ENCODE peak calls at places on chromosome 2, in four cellular contexts. One of them, this sample, is unnamed.

GRCh38 chr2:73952499-73953446 is 26.1 kb downstream of the DGUOK start:
- DNase-seq in cardiac fibroblast: peak
- DNase-seq in hepatocyte: no peak
- DNase-seq in lower lobe of right lung: peak
- DNase-seq in this sample: peak

GRCh38 chr2:223859070-223859469 is 21.7 kb upstream of the AP1S3 start:
- DNase-seq in lower lobe of right lung: no peak
- DNase-seq in hepatocyte: no peak
- DNase-seq in cardiac fibroblast: no peak
- DNase-seq in this sample: no peak

GRCh38 chr2:240294514-240294913 is 140.9 kb upstream of the GPC1 start:
- DNase-seq in hepatocyte: no peak
- DNase-seq in cardiac fibroblast: no peak
- DNase-seq in lower lobe of right lung: no peak
- DNase-seq in this sample: no peak

GRCh38 chr2:84545030-84545429 is 28.7 kb downstream of the DNAH6 start:
- DNase-seq in lower lobe of right lung: no peak
- DNase-seq in hepatocyte: no peak
- DNase-seq in cardiac fibroblast: no peak
- DNase-seq in this sample: no peak

GRCh38 chr2:46352621-46353020 is 55.4 kb downstream of the EPAS1 start:
- DNase-seq in lower lobe of right lung: peak
- DNase-seq in hepatocyte: no peak
- DNase-seq in cardiac fibroblast: peak
- DNase-seq in this sample: no peak

GRCh38 chr2:171771463-171771862 is 84.2 kb downstream of the DYNC1I2 start:
- DNase-seq in cardiac fibroblast: no peak
- DNase-seq in hepatocyte: no peak
- DNase-seq in lower lobe of right lung: no peak
- DNase-seq in this sample: no peak

GRCh38 chr2:1730047-1730937 is 14.0 kb downstream of the PXDN start:
- DNase-seq in cardiac fibroblast: peak
- DNase-seq in hepatocyte: peak
- DNase-seq in lower lobe of right lung: peak
- DNase-seq in this sample: peak

GRCh38 chr2:153408708-153409107 is 69.9 kb downstream of the RPRM start:
- DNase-seq in hepatocyte: no peak
- DNase-seq in lower lobe of right lung: no peak
- DNase-seq in cardiac fibroblast: no peak
- DNase-seq in this sample: no peak

GRCh38 chr2:46097714-46098480 is 199.3 kb upstream of the EPAS1 start:
- DNase-seq in cardiac fibroblast: peak
- DNase-seq in hepatocyte: peak
- DNase-seq in lower lobe of right lung: no peak
- DNase-seq in this sample: peak

GRCh38 chr2:216318470-216318869 is 53.8 kb downstream of the MARCHF4 start:
- DNase-seq in cardiac fibroblast: no peak
- DNase-seq in hepatocyte: no peak
- DNase-seq in lower lobe of right lung: no peak
- DNase-seq in this sample: no peak

GRCh38 chr2:33241581-33241980 is 234.9 kb upstream of the RASGRP3 start:
- DNase-seq in cardiac fibroblast: peak
- DNase-seq in hepatocyte: no peak
- DNase-seq in lower lobe of right lung: no peak
- DNase-seq in this sample: peak

GRCh38 chr2:216971632-216972031 is 111.8 kb upstream of the TNP1 start:
- DNase-seq in cardiac fibroblast: no peak
- DNase-seq in hepatocyte: no peak
- DNase-seq in lower lobe of right lung: no peak
- DNase-seq in this sample: no peak

GRCh38 chr2:237383991-237384671 is 29.8 kb downstream of the COL6A3 start:
- DNase-seq in cardiac fibroblast: peak
- DNase-seq in hepatocyte: peak
- DNase-seq in lower lobe of right lung: no peak
- DNase-seq in this sample: no peak

GRCh38 chr2:86079981-86080911 is 25.4 kb downstream of the POLR1A start:
- DNase-seq in lower lobe of right lung: peak
- DNase-seq in cardiac fibroblast: peak
- DNase-seq in hepatocyte: peak
- DNase-seq in this sample: peak

GRCh38 chr2:100945930-100946607 is 56.0 kb upstream of the RPL31 start:
- DNase-seq in hepatocyte: no peak
- DNase-seq in lower lobe of right lung: no peak
- DNase-seq in cardiac fibroblast: no peak
- DNase-seq in this sample: no peak

GRCh38 chr2:34652636-34653035 is 1053.5 kb upstream of the FAM98A start:
- DNase-seq in lower lobe of right lung: no peak
- DNase-seq in cardiac fibroblast: peak
- DNase-seq in hepatocyte: peak
- DNase-seq in this sample: peak

GRCh38 chr2:234840336-234840735 is 111.5 kb upstream of the SH3BP4 start:
- DNase-seq in cardiac fibroblast: peak
- DNase-seq in hepatocyte: peak
- DNase-seq in lower lobe of right lung: no peak
- DNase-seq in this sample: peak

GRCh38 chr2:176709541-176709951 is 440.3 kb downstream of the MTX2 start:
- DNase-seq in hepatocyte: no peak
- DNase-seq in cardiac fibroblast: peak
- DNase-seq in lower lobe of right lung: no peak
- DNase-seq in this sample: peak

GRCh38 chr2:219996366-219996765 is 368.9 kb downstream of the SLC4A3 start:
- DNase-seq in lower lobe of right lung: no peak
- DNase-seq in hepatocyte: no peak
- DNase-seq in cardiac fibroblast: no peak
- DNase-seq in this sample: no peak

GRCh38 chr2:230946429-230947234 is 21.6 kb upstream of the GPR55 start:
- DNase-seq in hepatocyte: no peak
- DNase-seq in cardiac fibroblast: no peak
- DNase-seq in lower lobe of right lung: no peak
- DNase-seq in this sample: no peak

GRCh38 chr2:57156231-57156924 is 890.2 kb upstream of the VRK2 start:
- DNase-seq in hepatocyte: no peak
- DNase-seq in lower lobe of right lung: no peak
- DNase-seq in cardiac fibroblast: no peak
- DNase-seq in this sample: no peak

GRCh38 chr2:46171996-46172546 is 125.1 kb upstream of the EPAS1 start:
- DNase-seq in lower lobe of right lung: no peak
- DNase-seq in cardiac fibroblast: no peak
- DNase-seq in hepatocyte: no peak
- DNase-seq in this sample: no peak

GRCh38 chr2:216687646-216688045 is 7.7 kb downstream of the IGFBP5 start:
- DNase-seq in lower lobe of right lung: no peak
- DNase-seq in hepatocyte: no peak
- DNase-seq in cardiac fibroblast: no peak
- DNase-seq in this sample: no peak

GRCh38 chr2:85277416-85278158 is 50.2 kb downstream of the TGOLN2 start:
- DNase-seq in cardiac fibroblast: peak
- DNase-seq in hepatocyte: peak
- DNase-seq in lower lobe of right lung: no peak
- DNase-seq in this sample: peak

GRCh38 chr2:182587831-182588230 is 128.2 kb upstream of the DNAJC10 start:
- DNase-seq in cardiac fibroblast: peak
- DNase-seq in hepatocyte: no peak
- DNase-seq in lower lobe of right lung: no peak
- DNase-seq in this sample: peak

GRCh38 chr2:151664520-151664919 is 69.8 kb downstream of the NEB start:
- DNase-seq in cardiac fibroblast: no peak
- DNase-seq in lower lobe of right lung: no peak
- DNase-seq in hepatocyte: no peak
- DNase-seq in this sample: no peak

GRCh38 chr2:12141618-12142220 is 395.3 kb downstream of the LPIN1 start:
- DNase-seq in lower lobe of right lung: no peak
- DNase-seq in hepatocyte: no peak
- DNase-seq in cardiac fibroblast: no peak
- DNase-seq in this sample: no peak

GRCh38 chr2:37846207-37846606 is 78.9 kb upstream of the RMDN2 start:
- DNase-seq in lower lobe of right lung: no peak
- DNase-seq in hepatocyte: no peak
- DNase-seq in cardiac fibroblast: no peak
- DNase-seq in this sample: no peak

GRCh38 chr2:217650716-217651360 is 352.0 kb downstream of the TNS1 start:
- DNase-seq in hepatocyte: peak
- DNase-seq in cardiac fibroblast: peak
- DNase-seq in lower lobe of right lung: no peak
- DNase-seq in this sample: peak

GRCh38 chr2:73334045-73334444 is 40.7 kb upstream of the EGR4 start:
- DNase-seq in cardiac fibroblast: no peak
- DNase-seq in lower lobe of right lung: no peak
- DNase-seq in hepatocyte: no peak
- DNase-seq in this sample: no peak

GRCh38 chr2:98601532-98602132 is 6.7 kb downstream of the COA5 start:
- DNase-seq in lower lobe of right lung: no peak
- DNase-seq in hepatocyte: peak
- DNase-seq in cardiac fibroblast: peak
- DNase-seq in this sample: peak

GRCh38 chr2:233501198-233502076 is 65.1 kb downstream of the USP40 start:
- DNase-seq in lower lobe of right lung: no peak
- DNase-seq in cardiac fibroblast: peak
- DNase-seq in hepatocyte: no peak
- DNase-seq in this sample: peak

GRCh38 chr2:60555066-60555793 is 1.8 kb upstream of the BCL11A start:
- DNase-seq in hepatocyte: peak
- DNase-seq in lower lobe of right lung: peak
- DNase-seq in cardiac fibroblast: peak
- DNase-seq in this sample: peak

GRCh38 chr2:239222346-239223028 is 178.3 kb downstream of the HDAC4 start:
- DNase-seq in hepatocyte: no peak
- DNase-seq in cardiac fibroblast: peak
- DNase-seq in lower lobe of right lung: no peak
- DNase-seq in this sample: no peak

GRCh38 chr2:48483506-48483905 is 46.4 kb upstream of the STON1 start:
- DNase-seq in hepatocyte: no peak
- DNase-seq in cardiac fibroblast: peak
- DNase-seq in lower lobe of right lung: no peak
- DNase-seq in this sample: peak

DNA sequence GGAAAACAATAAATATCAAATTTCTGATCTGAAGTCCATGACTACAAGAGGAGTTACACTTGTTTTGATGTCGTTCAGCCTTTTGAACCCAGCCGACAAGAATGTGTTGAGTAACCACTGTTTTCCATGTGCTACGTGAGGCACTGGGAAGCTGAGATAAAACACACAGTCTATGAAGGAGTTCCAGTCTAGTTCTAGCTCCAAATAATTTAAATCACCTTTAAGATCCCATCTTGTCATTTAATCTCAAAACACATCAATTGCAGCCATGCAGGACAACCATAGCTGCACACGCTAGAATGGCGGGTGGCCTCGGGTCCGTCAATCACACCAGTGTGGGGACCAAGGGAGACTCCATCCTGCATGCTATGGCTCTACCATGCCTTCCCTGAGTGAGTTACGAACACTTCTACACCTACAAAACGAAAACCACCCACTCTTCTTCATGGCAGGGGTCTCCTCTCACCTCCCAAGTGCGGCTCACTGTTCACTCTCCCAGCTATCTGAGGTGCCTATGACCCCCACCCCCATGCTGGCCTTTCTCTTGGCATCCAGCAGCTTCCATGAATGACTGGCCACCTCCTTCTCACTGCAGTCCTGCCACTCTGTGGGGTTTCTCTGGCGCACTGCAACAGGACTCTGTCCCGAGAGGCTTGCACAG is 3.8 kb downstream of the FHL2 start:
- DNase-seq in hepatocyte: no peak
- DNase-seq in lower lobe of right lung: no peak
- DNase-seq in cardiac fibroblast: peak
- DNase-seq in this sample: peak
- TF ChIP-seq CTCF in hepatocyte: no peak
- TF ChIP-seq CTCF in lower lobe of right lung: no peak
- TF ChIP-seq CTCF in cardiac fibroblast: no peak
- TF ChIP-seq CTCF in this sample: no peak

GRCh38 chr2:229268626-229269025 is 2.5 kb downstream of the PID1 start:
- DNase-seq in lower lobe of right lung: no peak
- DNase-seq in cardiac fibroblast: no peak
- DNase-seq in hepatocyte: no peak
- DNase-seq in this sample: no peak

GRCh38 chr2:229270551-229271410 is at the start of gene PID1:
- DNase-seq in cardiac fibroblast: peak
- DNase-seq in lower lobe of right lung: peak
- DNase-seq in hepatocyte: peak
- DNase-seq in this sample: peak

GRCh38 chr2:229269986-229270385 is 1.1 kb downstream of the PID1 start:
- DNase-seq in lower lobe of right lung: no peak
- DNase-seq in cardiac fibroblast: no peak
- DNase-seq in hepatocyte: no peak
- DNase-seq in this sample: peak

GRCh38 chr2:229265727-229266126 is 5.4 kb downstream of the PID1 start:
- DNase-seq in lower lobe of right lung: no peak
- DNase-seq in hepatocyte: no peak
- DNase-seq in cardiac fibroblast: peak
- DNase-seq in this sample: no peak

DNA sequence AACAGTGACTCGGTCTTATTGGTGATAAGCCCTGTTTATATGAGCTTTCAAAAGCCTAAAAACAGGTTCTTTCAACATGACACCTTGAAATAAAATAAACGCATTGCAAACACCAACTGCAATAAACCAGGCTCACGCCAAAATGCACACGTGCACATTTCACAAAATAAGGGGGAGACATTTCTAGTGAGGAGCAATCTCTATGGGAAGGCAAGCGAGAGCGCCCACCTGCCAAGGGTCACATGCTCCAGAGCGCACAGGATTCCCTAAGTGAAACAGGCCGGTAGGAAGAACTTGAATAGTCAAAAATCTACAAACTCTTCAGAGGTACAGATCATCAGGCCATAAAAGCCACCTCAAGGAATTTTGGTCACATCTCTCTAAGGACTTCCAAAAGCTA is 1.9 kb downstream of the PID1 start:
- DNase-seq in hepatocyte: no peak
- DNase-seq in lower lobe of right lung: no peak
- DNase-seq in cardiac fibroblast: no peak
- DNase-seq in this sample: no peak
- H3K4me3 ChIP-seq in hepatocyte: no peak
- H3K4me3 ChIP-seq in lower lobe of right lung: peak
- H3K4me3 ChIP-seq in cardiac fibroblast: peak
- H3K4me3 ChIP-seq in this sample: no peak

DNA sequence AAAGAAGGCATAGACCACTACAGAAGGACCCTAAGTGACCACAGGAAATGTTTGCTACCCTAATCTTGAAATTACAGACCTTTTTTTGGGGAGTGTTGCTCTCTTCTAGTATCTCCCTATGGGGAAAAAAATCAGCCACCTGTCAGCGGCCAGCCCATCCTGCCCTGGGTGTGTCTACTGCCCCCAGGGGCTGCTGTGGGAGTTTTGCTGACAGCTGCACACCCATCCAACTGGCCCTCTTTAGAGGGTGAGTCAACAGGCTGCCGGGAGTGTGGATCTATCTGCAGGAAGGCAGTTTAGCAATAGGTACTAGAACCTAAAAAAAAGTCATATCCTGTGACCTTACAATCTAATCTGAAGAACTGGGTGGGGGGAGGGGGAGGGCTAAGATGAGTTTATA is 796 bp upstream of the DYSF start:
- DNase-seq in lower lobe of right lung: no peak
- DNase-seq in cardiac fibroblast: peak
- DNase-seq in hepatocyte: peak
- DNase-seq in this sample: peak
- TF ChIP-seq CTCF in lower lobe of right lung: no peak
- TF ChIP-seq CTCF in cardiac fibroblast: peak
- TF ChIP-seq CTCF in hepatocyte: no peak
- TF ChIP-seq CTCF in this sample: peak

GRCh38 chr2:174246944-174247381 is 1.4 kb downstream of the OLA1 start:
- DNase-seq in hepatocyte: no peak
- DNase-seq in lower lobe of right lung: no peak
- DNase-seq in cardiac fibroblast: no peak
- DNase-seq in this sample: no peak
- H3K4me3 ChIP-seq in hepatocyte: peak
- H3K4me3 ChIP-seq in lower lobe of right lung: no peak
- H3K4me3 ChIP-seq in cardiac fibroblast: peak
- H3K4me3 ChIP-seq in this sample: peak